ENCODE peak calls at places on chromosomes 5 and 9, in five cellular contexts. One of them, this sample, is unnamed.

GRCh38 chr5:68250662-68251298 is 35.2 kb downstream of the PIK3R1 start:
- DNase-seq in AG20443: no peak
- DNase-seq in iPS-NIHi11: no peak
- DNase-seq in A549: no peak
- DNase-seq in T47D: no peak
- DNase-seq in this sample: no peak

GRCh38 chr5:178288373-178289368 is 56.1 kb upstream of the PHYKPL start:
- DNase-seq in iPS-NIHi11: no peak
- DNase-seq in T47D: peak
- DNase-seq in AG20443: no peak
- DNase-seq in A549: peak
- DNase-seq in this sample: no peak

GRCh38 chr5:6372251-6373080 is 5.9 kb downstream of the MED10 start:
- DNase-seq in T47D: no peak
- DNase-seq in AG20443: no peak
- DNase-seq in iPS-NIHi11: no peak
- DNase-seq in A549: no peak
- DNase-seq in this sample: no peak

GRCh38 chr5:691817-692529 is 1.2 kb downstream of the TPPP start:
- DNase-seq in iPS-NIHi11: no peak
- DNase-seq in T47D: no peak
- DNase-seq in A549: no peak
- DNase-seq in AG20443: no peak
- DNase-seq in this sample: no peak

GRCh38 chr5:160049099-160049498 is 40.2 kb downstream of the TTC1 start:
- DNase-seq in iPS-NIHi11: no peak
- DNase-seq in A549: no peak
- DNase-seq in AG20443: no peak
- DNase-seq in T47D: no peak
- DNase-seq in this sample: no peak

GRCh38 chr5:13659391-13659790 is 285.1 kb downstream of the DNAH5 start:
- DNase-seq in iPS-NIHi11: no peak
- DNase-seq in T47D: peak
- DNase-seq in A549: no peak
- DNase-seq in AG20443: no peak
- DNase-seq in this sample: no peak

GRCh38 chr5:143200781-143201398 is 202.6 kb downstream of the NR3C1 start:
- DNase-seq in iPS-NIHi11: no peak
- DNase-seq in T47D: no peak
- DNase-seq in AG20443: peak
- DNase-seq in A549: peak
- DNase-seq in this sample: peak

GRCh38 chr9:129416831-129417604 is 203.9 kb downstream of the C9orf50 start:
- DNase-seq in T47D: no peak
- DNase-seq in A549: no peak
- DNase-seq in iPS-NIHi11: no peak
- DNase-seq in AG20443: no peak
- DNase-seq in this sample: no peak

GRCh38 chr5:2203774-2204173 is 321.0 kb upstream of the IRX4 start:
- DNase-seq in AG20443: no peak
- DNase-seq in T47D: no peak
- DNase-seq in iPS-NIHi11: no peak
- DNase-seq in A549: no peak
- DNase-seq in this sample: no peak

GRCh38 chr9:75265525-75265972 is 177.2 kb downstream of the OSTF1 start:
- DNase-seq in A549: peak
- DNase-seq in T47D: peak
- DNase-seq in iPS-NIHi11: peak
- DNase-seq in AG20443: peak
- DNase-seq in this sample: peak

GRCh38 chr9:12922209-12922914 is 147.5 kb downstream of the LURAP1L start:
- DNase-seq in AG20443: no peak
- DNase-seq in A549: no peak
- DNase-seq in T47D: no peak
- DNase-seq in iPS-NIHi11: no peak
- DNase-seq in this sample: no peak

This sample was measured in HCEC 1CT.